ENCODE peak calls at places on chromosomes 3 and 15, in seven cellular contexts. F is kidney, V is HEK293T, D is T-cell, W is ureter, J is T-helper 2 cell, N is sciatic nerve. Y is an unnamed sample.

GRCh38 chr3:128416578-128417150 is 50.0 kb downstream of the DNAJB8 start:
- DNase-seq in F (no peak), V (peak), D (no peak), W (peak), J (no peak), N (no peak), Y (peak)

GRCh38 chr3:45943207-45943846 is at the start of gene CXCR6:
- DNase-seq in F (no peak), V (no peak), D (no peak), W (no peak), J (no peak), N (peak), Y (no peak)

GRCh38 chr3:194197981-194198695 is 62.2 kb downstream of the HES1 start:
- DNase-seq in F (no peak), V (no peak), D (no peak), W (no peak), J (no peak), N (no peak), Y (no peak)

GRCh38 chr3:78703944-78704343 is 1063.9 kb downstream of the ROBO1 start:
- DNase-seq in F (no peak), V (no peak), D (no peak), W (no peak), J (no peak), N (no peak), Y (no peak)

GRCh38 chr15:29089731-29090616 is 179.6 kb downstream of the NSMCE3 start:
- DNase-seq in F (no peak), V (no peak), D (no peak), W (no peak), J (no peak), N (no peak), Y (no peak)

GRCh38 chr3:104133004-104133403 is 1233.7 kb upstream of the ALCAM start:
- DNase-seq in F (no peak), V (no peak), D (no peak), W (no peak), J (no peak), N (no peak), Y (no peak)

GRCh38 chr3:23949784-23950183 is 4.7 kb downstream of the NR1D2 start:
- DNase-seq in F (no peak), V (no peak), D (no peak), W (no peak), J (no peak), N (no peak), Y (peak)

GRCh38 chr3:147447224-147447623 is 38.1 kb downstream of the ZIC1 start:
- DNase-seq in F (no peak), V (no peak), D (no peak), W (no peak), J (no peak), N (no peak), Y (no peak)

GRCh38 chr15:40358492-40359353 is 704 bp downstream of the DISP2 start:
- DNase-seq in F (peak), V (no peak), D (no peak), W (no peak), J (no peak), N (no peak), Y (no peak)

GRCh38 chr3:56611364-56611763 is 54.4 kb downstream of the CCDC66 start:
- DNase-seq in F (no peak), V (no peak), D (no peak), W (no peak), J (no peak), N (no peak), Y (no peak)

GRCh38 chr3:186536883-186537553 is 7.2 kb downstream of the CRYGS start:
- DNase-seq in F (no peak), V (no peak), D (no peak), W (no peak), J (no peak), N (no peak), Y (no peak)

GRCh38 chr3:137131081-137131480 is 173.3 kb downstream of the IL20RB start:
- DNase-seq in F (no peak), V (no peak), D (no peak), W (no peak), J (no peak), N (no peak), Y (no peak)

GRCh38 chr3:142998439-142998838 is 2.9 kb upstream of the U2SURP start:
- DNase-seq in F (no peak), V (no peak), D (no peak), W (no peak), J (no peak), N (no peak), Y (no peak)

GRCh38 chr3:42190701-42191442 is 75.1 kb downstream of the CCK start:
- DNase-seq in F (no peak), V (peak), D (peak), W (peak), J (no peak), N (peak), Y (peak)

GRCh38 chr3:73917643-73918042 is 292.9 kb upstream of the PDZRN3 start:
- DNase-seq in F (no peak), V (no peak), D (no peak), W (no peak), J (no peak), N (no peak), Y (no peak)

GRCh38 chr15:45677797-45678196 is 43.0 kb downstream of the SQOR start:
- DNase-seq in F (no peak), V (no peak), D (no peak), W (no peak), J (no peak), N (no peak), Y (no peak)

GRCh38 chr3:67522081-67522480 is 132.3 kb downstream of the SUCLG2 start:
- DNase-seq in F (no peak), V (no peak), D (no peak), W (no peak), J (no peak), N (no peak), Y (no peak)

GRCh38 chr3:188026191-188026968 is 127.6 kb upstream of the LPP start:
- DNase-seq in F (peak), V (no peak), D (no peak), W (peak), J (no peak), N (no peak), Y (no peak)

Y was measured in stomach.